ENCODE peak calls at places on chromosomes 11 and 22, in four cellular contexts. T is GDM1; L is effector memory CD4-positive, alpha-beta T cell; G is tibial nerve. V is an unnamed sample.

GRCh38 chr11:12546660-12547059 is 127.6 kb upstream of the TEAD1 start:
- DNase-seq in T (no peak), G (no peak), L (no peak), V (no peak)

GRCh38 chr11:33373636-33374035 is 116.5 kb downstream of the HIPK3 start:
- DNase-seq in G (no peak), T (no peak), L (no peak), V (no peak)

GRCh38 chr11:68583047-68583446 is 101.3 kb upstream of the GAL start:
- DNase-seq in L (no peak), T (no peak), G (no peak), V (no peak)

GRCh38 chr22:23695141-23695540 is 4.3 kb downstream of the RGL4 start:
- DNase-seq in L (no peak), T (no peak), G (no peak), V (no peak)

GRCh38 chr11:9906043-9906791 is 242.3 kb downstream of the SWAP70 start:
- DNase-seq in G (no peak), T (no peak), L (no peak), V (no peak)

GRCh38 chr11:70424765-70425164 is 26.4 kb downstream of the CTTN start:
- DNase-seq in G (no peak), T (no peak), L (no peak), V (no peak)

GRCh38 chr22:46355369-46355995 is 20.0 kb downstream of the TRMU start:
- DNase-seq in T (peak), G (peak), L (peak), V (peak)

GRCh38 chr11:13294771-13295579 is 17.4 kb downstream of the BMAL1 start:
- DNase-seq in T (no peak), G (no peak), L (no peak), V (no peak)

GRCh38 chr22:29199702-29200400 is 5.8 kb upstream of the EMID1 start:
- DNase-seq in T (no peak), L (no peak), G (no peak), V (peak)

GRCh38 chr11:35619030-35619753 is 932 bp downstream of the FJX1 start:
- DNase-seq in T (no peak), G (no peak), L (no peak), V (peak)

GRCh38 chr11:118059231-118059940 is 17.5 kb upstream of the TMPRSS4 start:
- DNase-seq in G (no peak), T (no peak), L (no peak), V (no peak)

GRCh38 chr22:47063071-47063509 is 300.6 kb downstream of the TBC1D22A start:
- DNase-seq in G (no peak), T (no peak), L (no peak), V (no peak)

GRCh38 chr11:126115253-126115540 is 52.5 kb upstream of the CDON start:
- DNase-seq in L (no peak), G (peak), T (no peak), V (no peak)

GRCh38 chr11:1647901-1648721 is 18.5 kb downstream of the KRTAP5-5 start:
- DNase-seq in L (no peak), T (no peak), G (no peak), V (no peak)

GRCh38 chr11:64339754-64340408 is at the start of gene CCDC88B:
- DNase-seq in T (peak), L (peak), G (no peak), V (no peak)

V was measured in glutamatergic neuron.